ENCODE peak calls at places on chromosomes 5 and 9, in five cellular contexts. R is ELR, S is EL, H is fibroblast of pulmonary artery, T is HFFc6. B is an unnamed sample.

GRCh38 chr9:132901859-132902831 is 23.4 kb downstream of the SPACA9 start:
- DNase-seq in R (peak), S (peak), H (peak), T (peak), B (peak)

GRCh38 chr5:11904270-11904906 is at the start of gene CTNND2:
- DNase-seq in R (peak), S (no peak), H (no peak), T (no peak), B (peak)

GRCh38 chr5:79474416-79475173 is 39.3 kb downstream of the HOMER1 start:
- DNase-seq in R (no peak), S (no peak), H (no peak), T (no peak), B (peak)

GRCh38 chr5:98630621-98631020 is 142.8 kb upstream of the RGMB start:
- DNase-seq in R (no peak), S (no peak), H (no peak), T (no peak), B (no peak)

GRCh38 chr5:125189451-125190051 is 443.1 kb upstream of the ZNF608 start:
- DNase-seq in R (peak), S (peak), H (peak), T (no peak), B (no peak)

GRCh38 chr9:109817146-109817845 is 37.3 kb downstream of the PALM2AKAP2 start:
- DNase-seq in R (peak), S (peak), H (peak), T (peak), B (no peak)

GRCh38 chr5:153222956-153223355 is 267.5 kb upstream of the GRIA1 start:
- DNase-seq in R (peak), S (peak), H (peak), T (peak), B (no peak)

GRCh38 chr9:98944130-98945074 is 695 bp downstream of the COL15A1 start:
- DNase-seq in R (peak), S (peak), H (no peak), T (no peak), B (no peak)

GRCh38 chr5:66987949-66988838 is 208.4 kb downstream of the CD180 start:
- DNase-seq in R (peak), S (peak), H (peak), T (peak), B (peak)

GRCh38 chr9:118059520-118060278 is 355.5 kb downstream of the TLR4 start:
- DNase-seq in R (peak), S (peak), H (peak), T (no peak), B (no peak)

GRCh38 chr5:122415481-122416120 is 103.6 kb downstream of the SNCAIP start:
- DNase-seq in R (peak), S (peak), H (peak), T (peak), B (peak)

GRCh38 chr5:137605377-137605776 is 106.3 kb upstream of the SPOCK1 start:
- DNase-seq in R (peak), S (peak), H (peak), T (peak), B (no peak)

GRCh38 chr5:96175090-96175489 is 213.4 kb upstream of the ELL2 start:
- DNase-seq in R (peak), S (peak), H (peak), T (no peak), B (no peak)

GRCh38 chr5:73763300-73764032 is 137.5 kb downstream of the ARHGEF28 start:
- DNase-seq in R (peak), S (peak), H (no peak), T (peak), B (no peak)

GRCh38 chr5:132674671-132675506 is 1.1 kb downstream of the IL4 start:
- DNase-seq in R (peak), S (peak), H (peak), T (peak), B (peak)

GRCh38 chr9:106467847-106468163 is 395.2 kb upstream of the ZNF462 start:
- DNase-seq in R (no peak), S (no peak), H (no peak), T (no peak), B (no peak)

B was measured in GM13976.